ENCODE peak calls at places on chromosomes 2 and 18, in ten cellular contexts. One of them, this sample, is unnamed.

GRCh38 chr2:74979844-74980243 is 21.4 kb downstream of the POLE4 start:
- DNase-seq in psoas muscle: no peak
- DNase-seq in AG09309: no peak
- DNase-seq in GM20000: no peak
- DNase-seq in kidney: no peak
- DNase-seq in cardiac muscle cell: no peak
- DNase-seq in GM10248: no peak
- DNase-seq in HFF-Myc: no peak
- DNase-seq in Peyer's patch: no peak
- DNase-seq in vagina: no peak
- DNase-seq in this sample: no peak

GRCh38 chr2:176085861-176086771 is 2.4 kb upstream of the EVX2 start:
- DNase-seq in psoas muscle: no peak
- DNase-seq in AG09309: no peak
- DNase-seq in GM20000: no peak
- DNase-seq in kidney: no peak
- DNase-seq in cardiac muscle cell: peak; percentile 34
- DNase-seq in GM10248: no peak
- DNase-seq in HFF-Myc: no peak
- DNase-seq in Peyer's patch: peak; percentile 61
- DNase-seq in vagina: no peak
- DNase-seq in this sample: no peak

GRCh38 chr2:225270861-225271260 is 128.6 kb upstream of the NYAP2 start:
- DNase-seq in psoas muscle: no peak
- DNase-seq in AG09309: no peak
- DNase-seq in GM20000: peak; percentile 59
- DNase-seq in kidney: no peak
- DNase-seq in cardiac muscle cell: peak; percentile 35
- DNase-seq in GM10248: peak; percentile 60
- DNase-seq in HFF-Myc: peak; percentile 22
- DNase-seq in Peyer's patch: peak; percentile 47
- DNase-seq in vagina: no peak
- DNase-seq in this sample: no peak

GRCh38 chr2:205734436-205734835 is 52.1 kb downstream of the NRP2 start:
- DNase-seq in psoas muscle: no peak
- DNase-seq in AG09309: peak; percentile 49
- DNase-seq in GM20000: no peak
- DNase-seq in kidney: no peak
- DNase-seq in cardiac muscle cell: peak; percentile 94
- DNase-seq in GM10248: no peak
- DNase-seq in HFF-Myc: no peak
- DNase-seq in Peyer's patch: no peak
- DNase-seq in vagina: no peak
- DNase-seq in this sample: peak; percentile 60

GRCh38 chr2:172048195-172048995 is 36.9 kb upstream of the DLX1 start:
- DNase-seq in psoas muscle: no peak
- DNase-seq in AG09309: no peak
- DNase-seq in GM20000: no peak
- DNase-seq in kidney: no peak
- DNase-seq in cardiac muscle cell: no peak
- DNase-seq in GM10248: no peak
- DNase-seq in HFF-Myc: no peak
- DNase-seq in Peyer's patch: no peak
- DNase-seq in vagina: no peak
- DNase-seq in this sample: no peak

GRCh38 chr18:23209031-23209430 is 73.7 kb downstream of the CABLES1 start:
- DNase-seq in psoas muscle: no peak
- DNase-seq in AG09309: no peak
- DNase-seq in GM20000: no peak
- DNase-seq in kidney: no peak
- DNase-seq in cardiac muscle cell: no peak
- DNase-seq in GM10248: no peak
- DNase-seq in HFF-Myc: no peak
- DNase-seq in Peyer's patch: no peak
- DNase-seq in vagina: no peak
- DNase-seq in this sample: no peak

GRCh38 chr2:144605232-144605631 is 85.3 kb upstream of the ZEB2 start:
- DNase-seq in psoas muscle: no peak
- DNase-seq in AG09309: no peak
- DNase-seq in GM20000: no peak
- DNase-seq in kidney: no peak
- DNase-seq in cardiac muscle cell: no peak
- DNase-seq in GM10248: no peak
- DNase-seq in HFF-Myc: no peak
- DNase-seq in Peyer's patch: no peak
- DNase-seq in vagina: no peak
- DNase-seq in this sample: no peak

GRCh38 chr2:232871418-232871834 is 1.4 kb downstream of the SNORC start:
- DNase-seq in psoas muscle: no peak
- DNase-seq in AG09309: no peak
- DNase-seq in GM20000: no peak
- DNase-seq in kidney: no peak
- DNase-seq in cardiac muscle cell: no peak
- DNase-seq in GM10248: peak; percentile 16
- DNase-seq in HFF-Myc: no peak
- DNase-seq in Peyer's patch: peak; percentile 41
- DNase-seq in vagina: no peak
- DNase-seq in this sample: no peak

GRCh38 chr2:172836386-172837200 is 100.9 kb downstream of the RAPGEF4 start:
- DNase-seq in psoas muscle: no peak
- DNase-seq in AG09309: no peak
- DNase-seq in GM20000: no peak
- DNase-seq in kidney: no peak
- DNase-seq in cardiac muscle cell: peak; percentile 63
- DNase-seq in GM10248: no peak
- DNase-seq in HFF-Myc: peak; percentile 52
- DNase-seq in Peyer's patch: no peak
- DNase-seq in vagina: no peak
- DNase-seq in this sample: no peak

GRCh38 chr2:203280428-203281064 is 41.7 kb downstream of the CYP20A1 start:
- DNase-seq in psoas muscle: no peak
- DNase-seq in AG09309: peak; percentile 76
- DNase-seq in GM20000: no peak
- DNase-seq in kidney: no peak
- DNase-seq in cardiac muscle cell: peak; percentile 62
- DNase-seq in GM10248: no peak
- DNase-seq in HFF-Myc: no peak
- DNase-seq in Peyer's patch: no peak
- DNase-seq in vagina: no peak
- DNase-seq in this sample: peak; percentile 75

GRCh38 chr2:109046925-109047508 is 58.0 kb upstream of the EDAR start:
- DNase-seq in psoas muscle: no peak
- DNase-seq in AG09309: no peak
- DNase-seq in GM20000: peak; percentile 47
- DNase-seq in kidney: no peak
- DNase-seq in cardiac muscle cell: no peak
- DNase-seq in GM10248: peak; percentile 45
- DNase-seq in HFF-Myc: no peak
- DNase-seq in Peyer's patch: no peak
- DNase-seq in vagina: no peak
- DNase-seq in this sample: no peak

GRCh38 chr2:202158796-202159195 is 79.6 kb downstream of the SUMO1 start:
- DNase-seq in psoas muscle: no peak
- DNase-seq in AG09309: no peak
- DNase-seq in GM20000: no peak
- DNase-seq in kidney: no peak
- DNase-seq in cardiac muscle cell: peak; percentile 55
- DNase-seq in GM10248: no peak
- DNase-seq in HFF-Myc: no peak
- DNase-seq in Peyer's patch: no peak
- DNase-seq in vagina: no peak
- DNase-seq in this sample: no peak

GRCh38 chr2:239893236-239893515 is 132.0 kb downstream of the NDUFA10 start:
- DNase-seq in psoas muscle: no peak
- DNase-seq in AG09309: no peak
- DNase-seq in GM20000: no peak
- DNase-seq in kidney: no peak
- DNase-seq in cardiac muscle cell: no peak
- DNase-seq in GM10248: no peak
- DNase-seq in HFF-Myc: no peak
- DNase-seq in Peyer's patch: peak; percentile 21
- DNase-seq in vagina: peak; percentile 29
- DNase-seq in this sample: no peak

DNA sequence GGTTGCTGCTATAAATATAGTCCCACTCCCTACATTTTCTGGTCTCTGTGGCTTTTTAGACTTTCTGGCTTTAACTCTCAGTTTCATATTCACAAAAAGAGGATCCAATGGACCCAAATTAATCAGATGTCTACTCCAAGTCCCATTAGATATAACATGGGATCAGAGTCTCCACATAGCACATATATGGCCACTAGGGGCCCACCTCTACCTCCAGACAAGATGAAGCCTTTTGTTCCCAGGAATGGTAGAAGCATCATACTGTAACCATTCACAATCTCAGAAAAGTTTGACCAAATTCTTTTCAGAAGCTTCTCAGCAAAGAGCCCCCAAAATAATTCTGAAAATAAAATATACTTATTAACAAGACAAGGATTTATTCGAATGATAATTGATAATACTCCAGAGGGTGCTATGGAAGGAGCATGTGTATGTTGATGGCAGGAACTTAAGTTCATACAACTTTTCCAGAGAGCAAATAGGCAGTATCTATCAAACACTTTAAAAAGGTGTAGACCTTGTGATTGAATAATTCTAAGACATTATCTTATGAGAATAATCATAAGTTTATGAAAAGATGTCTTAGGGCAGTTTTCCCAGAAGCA is 382.3 kb upstream of the CRIM1 start:
- DNase-seq in psoas muscle: no peak
- DNase-seq in AG09309: no peak
- DNase-seq in GM20000: peak; percentile 6
- DNase-seq in kidney: no peak
- DNase-seq in cardiac muscle cell: peak; percentile 12
- DNase-seq in GM10248: no peak
- DNase-seq in HFF-Myc: no peak
- DNase-seq in Peyer's patch: peak; percentile 64
- DNase-seq in vagina: no peak
- DNase-seq in this sample: no peak
- TF ChIP-seq CTCF in psoas muscle: peak; percentile 34
- TF ChIP-seq CTCF in AG09309: peak; percentile 49
- TF ChIP-seq CTCF in GM20000: peak; percentile 50
- TF ChIP-seq CTCF in kidney: peak; percentile 32
- TF ChIP-seq CTCF in cardiac muscle cell: peak; percentile 33
- TF ChIP-seq CTCF in GM10248: peak; percentile 66
- TF ChIP-seq CTCF in HFF-Myc: peak; percentile 42
- TF ChIP-seq CTCF in Peyer's patch: peak; percentile 60
- TF ChIP-seq CTCF in vagina: no peak
- TF ChIP-seq CTCF in this sample: peak; percentile 56

GRCh38 chr2:158473719-158474392 is 17.1 kb downstream of the PKP4 start:
- DNase-seq in psoas muscle: no peak
- DNase-seq in AG09309: no peak
- DNase-seq in GM20000: no peak
- DNase-seq in kidney: no peak
- DNase-seq in cardiac muscle cell: no peak
- DNase-seq in GM10248: no peak
- DNase-seq in HFF-Myc: no peak
- DNase-seq in Peyer's patch: no peak
- DNase-seq in vagina: no peak
- DNase-seq in this sample: no peak
- TF ChIP-seq CTCF in psoas muscle: no peak
- TF ChIP-seq CTCF in AG09309: no peak
- TF ChIP-seq CTCF in GM20000: no peak
- TF ChIP-seq CTCF in kidney: no peak
- TF ChIP-seq CTCF in cardiac muscle cell: no peak
- TF ChIP-seq CTCF in GM10248: no peak
- TF ChIP-seq CTCF in HFF-Myc: peak; percentile 12
- TF ChIP-seq CTCF in Peyer's patch: no peak
- TF ChIP-seq CTCF in vagina: no peak
- TF ChIP-seq CTCF in this sample: no peak

GRCh38 chr2:159755014-159755413 is 42.7 kb downstream of the MARCHF7 start:
- DNase-seq in psoas muscle: no peak
- DNase-seq in AG09309: no peak
- DNase-seq in GM20000: no peak
- DNase-seq in kidney: no peak
- DNase-seq in cardiac muscle cell: no peak
- DNase-seq in GM10248: no peak
- DNase-seq in HFF-Myc: no peak
- DNase-seq in Peyer's patch: no peak
- DNase-seq in vagina: no peak
- DNase-seq in this sample: no peak

GRCh38 chr2:159753797-159754196 is 41.5 kb downstream of the MARCHF7 start:
- DNase-seq in psoas muscle: no peak
- DNase-seq in AG09309: no peak
- DNase-seq in GM20000: no peak
- DNase-seq in kidney: no peak
- DNase-seq in cardiac muscle cell: no peak
- DNase-seq in GM10248: no peak
- DNase-seq in HFF-Myc: no peak
- DNase-seq in Peyer's patch: no peak
- DNase-seq in vagina: no peak
- DNase-seq in this sample: no peak

GRCh38 chr2:159758239-159758638 is 39.8 kb downstream of the CD302 start:
- DNase-seq in psoas muscle: no peak
- DNase-seq in AG09309: no peak
- DNase-seq in GM20000: no peak
- DNase-seq in kidney: no peak
- DNase-seq in cardiac muscle cell: no peak
- DNase-seq in GM10248: no peak
- DNase-seq in HFF-Myc: no peak
- DNase-seq in Peyer's patch: no peak
- DNase-seq in vagina: no peak
- DNase-seq in this sample: no peak

GRCh38 chr2:159758686-159759085 is 39.3 kb downstream of the CD302 start:
- DNase-seq in psoas muscle: no peak
- DNase-seq in AG09309: no peak
- DNase-seq in GM20000: no peak
- DNase-seq in kidney: no peak
- DNase-seq in cardiac muscle cell: peak; percentile 29
- DNase-seq in GM10248: no peak
- DNase-seq in HFF-Myc: no peak
- DNase-seq in Peyer's patch: no peak
- DNase-seq in vagina: no peak
- DNase-seq in this sample: no peak

DNA sequence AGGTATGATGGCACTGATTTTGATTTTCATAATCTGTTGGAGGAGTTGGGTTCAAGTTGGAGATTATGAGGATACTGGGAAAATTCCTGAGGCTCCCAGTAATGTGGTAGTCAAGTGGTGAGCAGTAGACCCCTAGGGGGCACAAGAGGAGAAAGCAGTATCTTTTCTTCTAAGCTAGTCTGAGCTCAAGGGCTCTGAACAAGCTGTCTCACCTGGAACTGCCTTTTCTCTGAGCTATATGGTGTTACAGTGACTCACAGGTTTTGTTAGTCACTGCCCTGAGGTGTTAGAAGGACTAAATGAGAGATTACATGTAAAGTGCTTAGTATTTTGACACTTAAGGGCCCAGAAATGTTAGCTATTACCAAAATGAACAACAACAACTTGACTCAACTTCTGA is 42.2 kb downstream of the CD302 start:
- DNase-seq in psoas muscle: no peak
- DNase-seq in AG09309: no peak
- DNase-seq in GM20000: no peak
- DNase-seq in kidney: no peak
- DNase-seq in cardiac muscle cell: peak; percentile 25
- DNase-seq in GM10248: no peak
- DNase-seq in HFF-Myc: no peak
- DNase-seq in Peyer's patch: no peak
- DNase-seq in vagina: no peak
- DNase-seq in this sample: no peak
- TF ChIP-seq CTCF in psoas muscle: no peak
- TF ChIP-seq CTCF in AG09309: peak; percentile 46
- TF ChIP-seq CTCF in GM20000: no peak
- TF ChIP-seq CTCF in kidney: no peak
- TF ChIP-seq CTCF in cardiac muscle cell: peak; percentile 36
- TF ChIP-seq CTCF in GM10248: peak; percentile 12
- TF ChIP-seq CTCF in HFF-Myc: peak; percentile 39
- TF ChIP-seq CTCF in Peyer's patch: no peak
- TF ChIP-seq CTCF in vagina: no peak
- TF ChIP-seq CTCF in this sample: no peak

GRCh38 chr2:3535794-3536681 is 16.7 kb upstream of the ADI1 start:
- DNase-seq in psoas muscle: peak; percentile 70
- DNase-seq in AG09309: peak; percentile 72
- DNase-seq in GM20000: peak; percentile 36
- DNase-seq in kidney: peak; percentile 95
- DNase-seq in cardiac muscle cell: peak; percentile 87
- DNase-seq in GM10248: no peak
- DNase-seq in HFF-Myc: peak; percentile 75
- DNase-seq in Peyer's patch: peak; percentile 65
- DNase-seq in vagina: peak; percentile 92
- DNase-seq in this sample: peak; percentile 72
- TF ChIP-seq CTCF in psoas muscle: no peak
- TF ChIP-seq CTCF in AG09309: no peak
- TF ChIP-seq CTCF in GM20000: no peak
- TF ChIP-seq CTCF in kidney: no peak
- TF ChIP-seq CTCF in cardiac muscle cell: peak; percentile 20
- TF ChIP-seq CTCF in GM10248: no peak
- TF ChIP-seq CTCF in HFF-Myc: peak; percentile 20
- TF ChIP-seq CTCF in Peyer's patch: peak; percentile 9
- TF ChIP-seq CTCF in vagina: no peak
- TF ChIP-seq CTCF in this sample: peak; percentile 34